ENCODE peak calls at places on chromosomes 11 and 22, in six cellular contexts. V is spleen, O is transverse colon, M is K562, U is GM23338, S is sigmoid colon. Y is an unnamed sample.

GRCh38 chr22:19060356-19061009 is 61.7 kb downstream of the DGCR2 start:
- DNase-seq in V (peak), O (no peak), M (no peak), U (no peak), S (peak), Y (no peak)

GRCh38 chr11:66745356-66746235 is 16.6 kb upstream of the SPTBN2 start:
- DNase-seq in V (peak), O (peak), M (peak), U (peak), S (no peak), Y (peak)

GRCh38 chr22:27461470-27461869 is 340.1 kb downstream of the MN1 start:
- DNase-seq in V (no peak), O (no peak), M (no peak), U (peak), S (no peak), Y (no peak)

GRCh38 chr11:67415501-67416304 is at the start of gene CARNS1:
- DNase-seq in V (peak), O (no peak), M (no peak), U (peak), S (no peak), Y (no peak)

GRCh38 chr11:13962562-13963168 is at the start of gene SPON1:
- DNase-seq in V (peak), O (peak), M (no peak), U (peak), S (peak), Y (peak)

GRCh38 chr22:28296452-28296851 is 377.4 kb upstream of the PITPNB start:
- DNase-seq in V (no peak), O (no peak), M (no peak), U (no peak), S (no peak), Y (no peak)

GRCh38 chr11:27933992-27934829 is 173.7 kb downstream of the KIF18A start:
- DNase-seq in V (no peak), O (no peak), M (no peak), U (peak), S (no peak), Y (no peak)

GRCh38 chr11:72609045-72609444 is 65.2 kb downstream of the PDE2A start:
- DNase-seq in V (no peak), O (no peak), M (peak), U (peak), S (no peak), Y (no peak)

GRCh38 chr22:28002181-28002700 is 83.2 kb upstream of the PITPNB start:
- DNase-seq in V (no peak), O (no peak), M (no peak), U (no peak), S (no peak), Y (no peak)

GRCh38 chr11:2221591-2221990 is 48.8 kb downstream of the ASCL2 start:
- DNase-seq in V (no peak), O (no peak), M (no peak), U (no peak), S (no peak), Y (no peak)

GRCh38 chr11:19374189-19374588 is 133.4 kb upstream of the E2F8 start:
- DNase-seq in V (no peak), O (no peak), M (no peak), U (no peak), S (no peak), Y (no peak)

GRCh38 chr11:20443596-20443995 is 56.1 kb downstream of the PRMT3 start:
- DNase-seq in V (no peak), O (no peak), M (peak), U (peak), S (no peak), Y (no peak)

GRCh38 chr11:78820722-78821121 is 246.1 kb upstream of the NARS2 start:
- DNase-seq in V (no peak), O (no peak), M (no peak), U (no peak), S (no peak), Y (no peak)

GRCh38 chr11:78821371-78822306 is 247.0 kb upstream of the NARS2 start:
- DNase-seq in V (no peak), O (no peak), M (no peak), U (no peak), S (no peak), Y (no peak)

GRCh38 chr11:78822931-78823423 is 248.3 kb upstream of the NARS2 start:
- DNase-seq in V (no peak), O (no peak), M (no peak), U (no peak), S (peak), Y (no peak)

GRCh38 chr11:78815631-78816232 is 241.1 kb upstream of the NARS2 start:
- DNase-seq in V (no peak), O (no peak), M (no peak), U (no peak), S (no peak), Y (no peak)

GRCh38 chr11:78818201-78818600 is 243.5 kb upstream of the NARS2 start:
- DNase-seq in V (no peak), O (no peak), M (no peak), U (no peak), S (no peak), Y (no peak)
- TF ChIP-seq POLR2AphosphoS5 in V (no peak), O (no peak), M (no peak), U (no peak), S (no peak), Y (no peak)

GRCh38 chr11:65426839-65427690 is 4.5 kb downstream of the NEAT1 start:
- DNase-seq in V (peak), O (peak), M (peak), U (peak), S (peak), Y (no peak)
- TF ChIP-seq POLR2AphosphoS5 in V (no peak), O (peak), M (peak), U (peak), S (peak), Y (peak)

DNA sequence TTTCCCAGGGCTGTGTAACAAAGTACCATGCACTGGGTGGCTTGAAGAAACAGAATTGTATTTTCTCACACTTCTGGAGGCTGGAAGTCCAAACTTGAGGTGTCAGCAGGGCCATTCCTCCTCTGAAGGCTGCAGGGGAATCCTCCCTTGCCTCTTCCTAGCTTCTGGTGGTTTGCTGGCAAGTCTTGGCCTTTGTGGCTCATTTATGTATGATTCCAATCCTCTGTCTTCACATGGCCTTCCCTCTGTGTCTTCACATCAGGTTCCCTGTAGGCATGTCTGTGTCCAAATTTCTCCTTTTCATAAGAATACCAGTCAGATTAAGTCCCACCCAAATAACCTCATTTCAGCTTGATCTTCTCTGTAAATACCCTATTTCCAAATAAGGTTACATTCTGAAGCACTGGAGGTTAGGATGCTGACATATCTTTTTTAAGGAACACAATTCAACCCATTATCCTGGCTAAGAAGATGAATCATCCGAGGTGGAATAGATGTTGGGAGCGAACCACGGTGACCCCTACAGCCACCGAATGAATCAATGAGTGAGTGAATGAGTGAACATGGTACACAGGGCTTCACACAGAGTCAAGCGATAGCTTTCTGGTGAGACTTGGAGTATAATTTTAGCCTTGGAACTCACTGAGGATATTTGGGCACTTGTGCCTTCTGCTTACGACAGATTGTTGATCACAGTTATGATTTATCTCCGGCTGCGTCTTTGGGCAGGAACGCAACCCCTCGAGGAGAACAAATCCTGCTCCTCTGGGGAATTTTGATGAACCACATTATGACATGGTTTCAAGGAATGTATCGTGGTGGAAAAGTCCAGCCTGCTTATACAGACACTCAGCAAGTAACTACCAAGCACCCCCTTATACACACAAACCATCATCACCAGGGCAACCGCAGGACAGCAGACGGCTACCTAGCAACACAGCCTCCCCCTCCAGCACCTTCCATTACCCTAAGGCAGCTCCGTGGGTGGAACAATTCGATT is 34.3 kb upstream of the MICAL2 start:
- DNase-seq in V (no peak), O (peak), M (no peak), U (no peak), S (peak), Y (no peak)
- TF ChIP-seq POLR2AphosphoS5 in V (no peak), O (peak), M (no peak), U (no peak), S (peak), Y (no peak)

DNA sequence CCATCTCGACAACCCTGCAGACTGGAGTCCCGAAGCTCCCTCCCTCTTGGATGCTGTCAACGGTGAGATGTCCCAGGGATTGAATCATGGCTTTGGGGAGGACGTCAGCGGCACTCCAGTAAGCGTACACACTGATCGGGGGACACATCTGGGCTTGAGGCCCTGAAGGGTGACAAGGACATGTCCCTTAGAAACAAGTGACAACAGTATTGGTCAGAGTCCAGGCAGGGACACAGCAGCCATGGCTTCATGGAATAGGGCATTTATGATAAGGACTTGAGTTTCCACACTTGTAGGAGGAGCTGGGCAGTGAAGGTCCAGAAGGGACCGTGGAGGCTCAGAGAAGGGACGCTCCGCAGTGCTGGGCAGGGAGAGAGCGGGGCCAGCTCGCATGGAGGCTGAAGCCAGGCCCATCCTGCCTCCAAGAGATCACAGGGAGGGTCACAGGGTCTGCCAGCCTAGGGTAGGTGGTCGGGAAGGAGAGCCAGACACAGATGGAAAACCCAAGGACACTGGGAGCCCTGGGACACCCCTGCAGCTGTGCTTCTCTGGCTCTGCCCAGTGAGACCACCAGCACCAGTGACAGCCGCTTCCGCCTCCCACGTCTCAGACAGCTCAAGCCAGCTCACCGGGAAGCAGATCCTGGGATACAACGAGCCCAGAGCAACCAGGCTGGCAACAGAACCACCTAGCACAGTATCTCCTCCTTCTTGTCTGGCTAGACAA is 22.9 kb upstream of the RFPL3 start:
- DNase-seq in V (no peak), O (no peak), M (no peak), U (no peak), S (no peak), Y (no peak)
- TF ChIP-seq POLR2AphosphoS5 in V (no peak), O (no peak), M (no peak), U (no peak), S (no peak), Y (no peak)

GRCh38 chr11:86916330-86916729 is 38.9 kb downstream of the FZD4 start:
- DNase-seq in V (no peak), O (no peak), M (no peak), U (no peak), S (no peak), Y (no peak)
- TF ChIP-seq POLR2AphosphoS5 in V (no peak), O (no peak), M (no peak), U (no peak), S (no peak), Y (no peak)